ENCODE peak calls at places on chromosomes 12 and 14, in four cellular contexts. L, B, E and C are unnamed samples.

GRCh38 chr14:57078054-57078453 is 190.7 kb downstream of the EXOC5 start:
- DNase-seq in B (no peak), L (no peak), E (no peak), C (no peak)

GRCh38 chr14:104717137-104717536 is 6.9 kb upstream of the ADSS1 start:
- DNase-seq in E (no peak), B (no peak), L (no peak), C (no peak)

GRCh38 chr14:64772394-64772950 is 68.2 kb downstream of the PLEKHG3 start:
- DNase-seq in E (no peak), L (no peak), B (no peak), C (no peak)

GRCh38 chr12:131615316-131616053 is 95.4 kb upstream of the SFSWAP start:
- DNase-seq in E (no peak), L (no peak), B (no peak), C (no peak)

GRCh38 chr12:107477946-107478610 is 207.5 kb upstream of the PWP1 start:
- DNase-seq in E (no peak), B (no peak), L (no peak), C (peak)

GRCh38 chr12:22744197-22744596 is 119.2 kb downstream of the ETNK1 start:
- DNase-seq in E (no peak), L (no peak), B (no peak), C (no peak)

GRCh38 chr14:106605548-106606448 is 1079.4 kb downstream of the TMEM121 start:
- DNase-seq in B (peak), L (no peak), E (peak), C (no peak)

GRCh38 chr14:92986254-92987147 is 63.6 kb downstream of the CHGA start:
- DNase-seq in B (peak), E (no peak), L (peak), C (no peak)

GRCh38 chr14:66568220-66568619 is 60.3 kb downstream of the GPHN start:
- DNase-seq in L (no peak), B (no peak), E (no peak), C (no peak)

GRCh38 chr14:45112886-45113772 is 21.2 kb downstream of the FKBP3 start:
- DNase-seq in B (no peak), E (no peak), L (no peak), C (no peak)

GRCh38 chr14:101559624-101560533 is 1.4 kb upstream of the DIO3 start:
- DNase-seq in E (no peak), L (no peak), B (peak), C (no peak)
- TF ChIP-seq CTCF in E (no peak), L (peak), B (peak), C (no peak)

DNA sequence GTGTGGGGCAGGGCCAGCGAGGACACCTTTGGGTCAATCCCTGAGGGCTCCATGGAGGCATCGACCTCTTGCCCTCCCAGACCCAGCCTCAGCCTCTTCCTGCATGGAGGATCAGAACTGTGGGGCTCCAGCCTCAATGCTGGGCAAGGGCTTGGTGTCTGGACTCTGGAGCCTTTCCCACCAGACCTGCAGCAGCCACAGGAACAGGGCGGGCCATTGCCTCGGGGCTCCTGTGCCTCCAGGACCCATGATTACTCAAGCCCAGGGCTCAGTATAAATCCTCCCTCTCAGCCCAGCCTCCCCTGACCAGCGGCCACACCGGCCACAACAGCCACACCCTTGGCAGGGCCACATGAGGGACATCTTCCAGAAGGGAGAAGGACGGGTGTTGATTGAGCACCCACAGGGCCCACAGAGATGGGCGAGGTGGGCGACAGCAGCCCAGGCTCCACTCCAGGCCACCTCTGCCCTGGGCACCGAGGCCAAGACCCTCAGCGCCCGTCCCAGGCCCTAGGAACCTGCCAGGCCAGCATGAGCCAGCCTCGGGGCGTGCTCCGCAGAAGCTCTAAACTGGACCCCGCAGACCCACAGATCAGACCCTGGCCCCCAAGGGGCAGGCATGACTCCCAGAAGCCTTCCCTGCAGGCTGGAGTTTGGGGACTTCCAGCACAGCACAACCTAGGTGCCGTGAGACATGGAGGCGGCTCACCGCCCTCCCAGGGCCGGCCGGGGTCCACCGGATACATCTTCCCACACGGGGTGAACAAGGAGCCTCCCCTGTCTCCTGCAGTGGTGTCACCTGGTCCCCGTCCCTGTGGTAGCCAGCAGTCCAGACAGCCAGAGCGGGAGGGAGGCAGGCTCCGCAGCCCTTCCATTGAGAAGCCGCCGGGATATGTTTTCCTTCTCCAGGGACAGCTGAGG is 25.1 kb downstream of the NCOR2 start:
- DNase-seq in E (no peak), B (no peak), L (no peak), C (no peak)
- H3K27ac ChIP-seq in E (no peak), B (peak), L (no peak), C (peak)

GRCh38 chr14:71206123-71206522 is 298.9 kb downstream of the PCNX1 start:
- DNase-seq in E (no peak), B (no peak), L (no peak), C (no peak)

GRCh38 chr14:71209888-71210287 is 302.6 kb downstream of the PCNX1 start:
- DNase-seq in E (no peak), L (no peak), B (no peak), C (no peak)

GRCh38 chr14:71212093-71212492 is 304.8 kb downstream of the PCNX1 start:
- DNase-seq in E (no peak), B (no peak), L (no peak), C (no peak)

GRCh38 chr14:71206766-71207371 is 299.6 kb downstream of the PCNX1 start:
- DNase-seq in B (no peak), E (no peak), L (no peak), C (peak)

GRCh38 chr14:71208702-71209357 is 301.6 kb downstream of the PCNX1 start:
- DNase-seq in B (no peak), L (no peak), E (no peak), C (no peak)
- TF ChIP-seq CTCF in B (no peak), L (no peak), E (no peak), C (no peak)

GRCh38 chr14:42428996-42429395 is 822.3 kb downstream of the LRFN5 start:
- DNase-seq in L (no peak), B (no peak), E (no peak), C (no peak)
- H3K27ac ChIP-seq in L (no peak), B (no peak), E (no peak), C (no peak)

GRCh38 chr14:88129306-88130056 is 124.5 kb downstream of the GPR65 start:
- DNase-seq in B (no peak), L (no peak), E (no peak), C (no peak)
- TF ChIP-seq CTCF in B (no peak), L (no peak), E (no peak), C (no peak)

GRCh38 chr14:75577724-75578098 is 709 bp upstream of the FLVCR2 start:
- DNase-seq in B (peak), L (peak), E (peak), C (peak)
- H3K27ac ChIP-seq in B (peak), L (peak), E (no peak), C (peak)

GRCh38 chr12:114166360-114166759 is 200.2 kb upstream of the RBM19 start:
- DNase-seq in L (no peak), B (no peak), E (no peak), C (peak)
- TF ChIP-seq CTCF in L (peak), B (peak), E (no peak), C (no peak)

GRCh38 chr12:106031736-106032135 is 107.0 kb downstream of the NUAK1 start:
- DNase-seq in B (no peak), L (no peak), E (no peak), C (no peak)
- H3K27ac ChIP-seq in B (no peak), L (no peak), E (no peak), C (peak)

GRCh38 chr12:41424651-41425050 is 236.5 kb downstream of the PDZRN4 start:
- DNase-seq in B (no peak), E (no peak), L (no peak), C (no peak)

GRCh38 chr12:41418586-41418985 is 230.5 kb downstream of the PDZRN4 start:
- DNase-seq in L (no peak), E (no peak), B (no peak), C (no peak)

DNA sequence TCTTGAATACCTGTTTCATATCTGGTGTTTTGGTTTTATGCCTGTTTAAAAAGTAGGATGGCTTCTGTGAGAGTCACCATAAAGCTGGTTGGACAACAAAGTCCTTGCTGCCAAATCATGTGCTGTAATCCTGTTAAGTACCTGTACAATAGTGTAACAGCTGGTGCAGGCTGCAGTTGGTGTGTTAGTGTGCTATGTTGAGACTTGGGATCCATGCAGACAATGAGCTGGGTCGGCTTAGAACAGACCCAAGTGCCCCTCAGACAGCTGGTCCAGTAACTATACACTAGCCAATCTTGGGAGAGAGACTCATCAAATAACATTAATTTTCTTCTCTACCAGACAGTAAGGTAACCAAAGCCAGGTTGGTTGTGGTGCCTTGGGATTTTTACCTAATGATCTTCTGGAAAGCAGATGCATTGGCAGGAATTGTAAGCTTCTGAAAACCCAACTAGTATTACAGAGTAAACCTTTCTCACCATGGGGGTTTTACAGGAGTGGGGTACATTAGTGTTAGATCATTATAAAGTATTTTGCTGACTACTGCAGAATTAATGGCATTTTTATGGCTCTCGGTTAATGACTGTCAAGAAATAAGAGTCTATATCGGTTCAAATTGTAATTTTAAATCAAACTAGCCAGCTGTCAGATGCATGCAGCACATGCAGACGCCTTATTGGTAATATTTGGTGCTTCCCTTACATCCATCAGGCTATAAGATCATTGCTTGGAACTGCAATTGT is 231.2 kb downstream of the PDZRN4 start:
- DNase-seq in B (no peak), L (no peak), E (no peak), C (no peak)
- TF ChIP-seq CTCF in B (no peak), L (no peak), E (no peak), C (no peak)